ENCODE peak calls at places on chromosomes 4 and X, in five cellular contexts. G, Y, A, L and P are unnamed samples.
A peak's percentile ranks its signal among the peaks of the same experiment; 100 is the strongest.

GRCh38 chrX:747176-747575 is 116.6 kb downstream of the SHOX start:
- DNase-seq in G (no peak), Y (no peak), A (peak; percentile 4), L (no peak), P (no peak)

GRCh38 chrX:38891641-38892413 is 90.6 kb downstream of the MID1IP1 start:
- DNase-seq in G (no peak), Y (no peak), A (no peak), L (no peak), P (no peak)

GRCh38 chr4:122917731-122918130 is 4.7 kb downstream of the NUDT6 start:
- DNase-seq in G (no peak), Y (no peak), A (no peak), L (no peak), P (no peak)

GRCh38 chr4:152072001-152072485 is 311.2 kb upstream of the GATB start:
- DNase-seq in G (no peak), Y (no peak), A (no peak), L (no peak), P (peak; percentile 37)

GRCh38 chr4:84379881-84380618 is 119.0 kb downstream of the NKX6-1 start:
- DNase-seq in G (no peak), Y (no peak), A (no peak), L (no peak), P (no peak)

GRCh38 chrX:13087322-13088154 is 43.1 kb upstream of the FAM9C start:
- DNase-seq in G (no peak), Y (no peak), A (no peak), L (no peak), P (no peak)

GRCh38 chrX:143635915-143636314 is at the start of gene SLITRK4:
- DNase-seq in G (no peak), Y (no peak), A (no peak), L (no peak), P (no peak)

GRCh38 chr4:176549161-176549865 is 229.5 kb downstream of the SPCS3 start:
- DNase-seq in G (no peak), Y (no peak), A (no peak), L (no peak), P (no peak)

GRCh38 chrX:147832707-147833348 is 78.9 kb upstream of the FMR1 start:
- DNase-seq in G (no peak), Y (no peak), A (no peak), L (no peak), P (no peak)

GRCh38 chr4:144356941-144357381 is 216.4 kb upstream of the GYPA start:
- DNase-seq in G (no peak), Y (no peak), A (no peak), L (no peak), P (no peak)

GRCh38 chr4:139419388-139419914 is 34.5 kb upstream of the RAB33B start:
- DNase-seq in G (peak; percentile 81), Y (no peak), A (peak; percentile 73), L (no peak), P (peak; percentile 72)

GRCh38 chr4:175176710-175177109 is 258.6 kb downstream of the ADAM29 start:
- DNase-seq in G (no peak), Y (no peak), A (no peak), L (no peak), P (no peak)

DNA sequence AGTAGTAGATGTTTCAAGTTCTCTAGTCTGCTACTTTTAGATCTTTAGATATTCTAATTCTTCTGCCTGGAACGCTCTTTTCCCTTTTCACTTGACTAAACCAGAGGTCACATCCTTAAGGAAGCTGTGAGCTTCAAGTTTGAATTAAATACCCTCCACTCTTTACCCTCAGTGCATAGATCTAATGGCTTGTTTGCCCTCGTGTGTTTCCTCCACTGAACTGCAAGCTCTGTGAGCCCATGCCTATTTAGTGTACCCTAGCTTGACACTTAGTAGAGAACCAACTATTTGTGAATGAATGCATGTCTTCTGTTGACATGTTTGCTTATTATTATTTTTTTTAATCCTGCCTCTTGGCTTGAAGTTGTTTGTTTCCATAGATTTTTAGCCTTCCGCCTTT is 138.3 kb downstream of the PDE5A start:
- DNase-seq in G (no peak), Y (no peak), A (no peak), L (no peak), P (no peak)
- TF ChIP-seq CTCF in G (no peak), Y (no peak), A (peak; percentile 27), L (no peak), P (no peak)

GRCh38 chr4:110630621-110631402 is 7.9 kb upstream of the PITX2 start:
- DNase-seq in G (no peak), Y (no peak), A (no peak), L (no peak), P (no peak)

GRCh38 chr4:110632506-110633357 is 9.9 kb upstream of the PITX2 start:
- DNase-seq in G (no peak), Y (no peak), A (no peak), L (no peak), P (no peak)

GRCh38 chr4:110633358-110634319 is 10.8 kb upstream of the PITX2 start:
- DNase-seq in G (no peak), Y (no peak), A (no peak), L (peak; percentile 72), P (no peak)

GRCh38 chr4:110629780-110630500 is 7.1 kb upstream of the PITX2 start:
- DNase-seq in G (no peak), Y (no peak), A (no peak), L (no peak), P (no peak)

DNA sequence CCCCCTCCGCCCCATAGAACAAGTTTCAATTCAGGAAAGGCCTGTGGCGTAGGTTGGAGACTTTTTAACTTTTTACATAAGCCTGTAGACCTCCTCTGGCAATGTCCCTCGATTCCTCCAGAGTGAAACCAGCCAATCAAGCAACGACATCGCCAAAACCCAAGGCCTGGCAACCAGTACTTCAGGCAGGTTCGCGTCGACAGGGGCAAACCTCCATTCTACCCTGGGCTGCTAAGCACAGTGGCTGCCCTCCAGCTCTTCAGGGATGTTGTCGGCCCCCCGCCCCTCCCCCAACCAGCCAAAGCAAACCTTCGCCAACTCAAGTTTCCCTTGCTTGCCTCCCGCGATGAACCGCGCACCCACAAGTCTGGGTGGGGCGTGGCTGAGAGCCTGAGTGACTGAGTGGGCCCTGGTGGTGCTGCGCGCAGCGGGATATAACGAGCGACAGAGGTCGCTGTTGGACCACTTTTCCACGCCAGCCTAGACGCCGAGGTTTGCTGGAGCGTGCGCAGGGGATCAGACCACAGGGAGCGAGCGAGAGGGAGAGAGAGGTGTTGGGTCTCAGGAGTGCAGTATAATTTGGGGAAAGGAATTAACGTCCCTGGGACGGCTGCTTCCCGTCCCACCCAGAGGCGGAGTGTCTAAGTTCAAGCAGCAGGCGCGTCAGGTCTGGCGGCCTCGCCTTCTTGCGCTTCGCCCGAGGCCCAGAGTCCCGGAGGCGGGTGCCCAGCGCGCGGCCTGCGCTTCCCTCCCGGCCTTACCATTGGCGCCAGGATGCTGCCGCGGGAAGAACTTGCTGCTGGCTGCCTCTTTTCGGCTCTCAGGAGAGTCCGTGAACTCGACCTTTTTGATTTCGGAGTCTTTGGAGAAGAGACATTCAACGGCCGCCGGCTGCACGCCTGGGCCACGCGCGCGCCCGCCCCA is 9.0 kb upstream of the PITX2 start:
- DNase-seq in G (no peak), Y (no peak), A (no peak), L (peak; percentile 86), P (peak; percentile 45)
- H3K27ac ChIP-seq in G (no peak overlapping the region), Y (no peak overlapping the region), A (no peak overlapping the region), L (peak overlapping the region; percentile 88), P (no peak overlapping the region)

GRCh38 chr4:44351069-44351468 is 97.5 kb downstream of the KCTD8 start:
- DNase-seq in G (no peak), Y (no peak), A (no peak), L (no peak), P (no peak)
- TF ChIP-seq CTCF in G (no peak), Y (no peak), A (no peak), L (no peak), P (no peak)

GRCh38 chr4:1794809-1795303 is 1.8 kb downstream of the FGFR3 start:
- DNase-seq in G (no peak), Y (no peak), A (no peak), L (no peak), P (no peak)

GRCh38 chr4:1797861-1798529 is 4.9 kb downstream of the FGFR3 start:
- DNase-seq in G (no peak), Y (no peak), A (no peak), L (no peak), P (no peak)

GRCh38 chr4:1797298-1797860 is 4.3 kb downstream of the FGFR3 start:
- DNase-seq in G (no peak), Y (no peak), A (no peak), L (no peak), P (no peak)

GRCh38 chr4:1795304-1796195 is 2.5 kb downstream of the FGFR3 start:
- DNase-seq in G (no peak), Y (no peak), A (no peak), L (no peak), P (no peak)

GRCh38 chr4:1796486-1797204 is 3.6 kb downstream of the FGFR3 start:
- DNase-seq in G (no peak), Y (no peak), A (no peak), L (no peak), P (no peak)
- H3K27ac ChIP-seq in G (no peak overlapping the region), Y (no peak overlapping the region), A (no peak overlapping the region), L (no peak overlapping the region), P (no peak overlapping the region)